ENCODE peak calls at places on chromosomes 2 and 18, in four cellular contexts. Y is neural progenitor cell, C is fibroblast of lung, G is MM.1S. M is an unnamed sample.

GRCh38 chr2:44443510-44443909 is 81.8 kb downstream of the CAMKMT start:
- DNase-seq in Y (no peak), C (no peak), G (no peak), M (no peak)

GRCh38 chr2:166127217-166128155 is at the start of gene SCN1A:
- DNase-seq in Y (peak; percentile 59), C (peak; percentile 38), G (peak; percentile 67), M (no peak)

GRCh38 chr2:180723712-180724111 is 256.7 kb upstream of the UBE2E3 start:
- DNase-seq in Y (no peak), C (no peak), G (no peak), M (no peak)

GRCh38 chr18:34661464-34662087 is 48.5 kb upstream of the DTNA start:
- DNase-seq in Y (peak; percentile 61), C (peak; percentile 25), G (peak; percentile 40), M (peak; percentile 4)

GRCh38 chr2:188524519-188525113 is 232.9 kb downstream of the GULP1 start:
- DNase-seq in Y (peak; percentile 56), C (peak; percentile 52), G (peak; percentile 46), M (no peak)

GRCh38 chr2:183996825-183997823 is 601.2 kb upstream of the ZNF804A start:
- DNase-seq in Y (no peak), C (peak; percentile 25), G (no peak), M (no peak)

GRCh38 chr2:19736191-19736831 is 165.5 kb downstream of the TTC32 start:
- DNase-seq in Y (no peak), C (no peak), G (no peak), M (no peak)

GRCh38 chr2:236536727-236537398 is 32.8 kb upstream of the ACKR3 start:
- DNase-seq in Y (no peak), C (no peak), G (peak; percentile 59), M (no peak)

GRCh38 chr2:50514881-50515280 is 517.1 kb downstream of the NRXN1 start:
- DNase-seq in Y (peak; percentile 54), C (no peak), G (no peak), M (no peak)

GRCh38 chr2:176188218-176188968 is at the start of gene HOXD1:
- DNase-seq in Y (peak; percentile 63), C (peak; percentile 42), G (peak; percentile 40), M (no peak)

GRCh38 chr2:134181219-134181618 is 72.7 kb upstream of the MGAT5 start:
- DNase-seq in Y (no peak), C (no peak), G (peak; percentile 97), M (peak; percentile 58)

GRCh38 chr2:46390036-46390435 is 89.3 kb upstream of the TMEM247 start:
- DNase-seq in Y (no peak), C (no peak), G (no peak), M (no peak)

GRCh38 chr2:31347788-31348187 is 66.8 kb downstream of the XDH start:
- DNase-seq in Y (peak; percentile 57), C (peak; percentile 74), G (no peak), M (no peak)

GRCh38 chr2:234502919-234503285 is 6.0 kb upstream of the ARL4C start:
- DNase-seq in Y (no peak), C (no peak), G (no peak), M (no peak)

GRCh38 chr2:239028253-239028619 is 180.4 kb downstream of the TWIST2 start:
- DNase-seq in Y (no peak), C (no peak), G (no peak), M (no peak)

GRCh38 chr2:74186038-74186437 is 7.4 kb upstream of the MOB1A start:
- DNase-seq in Y (no peak), C (no peak), G (peak; percentile 12), M (no peak)

GRCh38 chr2:142693171-142693950 is 184.1 kb upstream of the KYNU start:
- DNase-seq in Y (no peak), C (no peak), G (no peak), M (no peak)

GRCh38 chr2:79832540-79833234 is 319.8 kb downstream of the CTNNA2 start:
- DNase-seq in Y (peak; percentile 39), C (peak; percentile 53), G (no peak), M (no peak)

GRCh38 chr2:63627866-63628265 is 39.1 kb downstream of the MDH1 start:
- DNase-seq in Y (no peak), C (no peak), G (no peak), M (no peak)

GRCh38 chr2:53768233-53768542 is 584 bp downstream of the CHAC2 start:
- DNase-seq in Y (peak; percentile 65), C (peak; percentile 58), G (no peak), M (no peak)

GRCh38 chr2:219358170-219359075 is 25.9 kb upstream of the RESP18 start:
- DNase-seq in Y (peak; percentile 69), C (no peak), G (no peak), M (no peak)

GRCh38 chr2:7225848-7226247 is 308.6 kb downstream of the RNF144A start:
- DNase-seq in Y (no peak), C (no peak), G (no peak), M (no peak)

GRCh38 chr2:99881901-99882591 is 260.3 kb downstream of the AFF3 start:
- DNase-seq in Y (no peak), C (peak; percentile 97), G (no peak), M (no peak)

GRCh38 chr2:107927034-107927534 is 59.2 kb upstream of the SLC5A7 start:
- DNase-seq in Y (no peak), C (no peak), G (no peak), M (no peak)

GRCh38 chr2:141423212-141423611 is 707.6 kb downstream of the LRP1B start:
- DNase-seq in Y (no peak), C (no peak), G (no peak), M (no peak)

GRCh38 chr2:223894009-223894408 is 51.1 kb downstream of the WDFY1 start:
- DNase-seq in Y (no peak), C (no peak), G (no peak), M (no peak)

GRCh38 chr2:30675758-30676157 is 131.5 kb downstream of the CAPN13 start:
- DNase-seq in Y (no peak), C (no peak), G (no peak), M (no peak)

GRCh38 chr18:6729247-6730091 is at the start of gene ARHGAP28:
- DNase-seq in Y (peak; percentile 96), C (peak; percentile 96), G (peak; percentile 86), M (peak; percentile 19)

GRCh38 chr2:44934024-44934423 is 7.5 kb upstream of the SIX3 start:
- DNase-seq in Y (peak; percentile 65), C (no peak), G (no peak), M (no peak)

GRCh38 chr2:100967716-100968115 is 34.4 kb upstream of the RPL31 start:
- DNase-seq in Y (no peak), C (no peak), G (no peak), M (no peak)

GRCh38 chr18:47997338-47997780 is 66.9 kb upstream of the SMAD2 start:
- DNase-seq in Y (peak; percentile 77), C (no peak), G (no peak), M (no peak)

GRCh38 chr18:79786781-79787526 is 10.8 kb upstream of the KCNG2 start:
- DNase-seq in Y (no peak), C (no peak), G (no peak), M (no peak)

GRCh38 chr2:119549236-119549635 is 5.0 kb downstream of the CFAP221 start:
- DNase-seq in Y (no peak), C (peak; percentile 80), G (no peak), M (no peak)

GRCh38 chr2:200199576-200200263 is 106.8 kb upstream of the SPATS2L start:
- DNase-seq in Y (peak; percentile 49), C (peak; percentile 3), G (no peak), M (no peak)

DNA sequence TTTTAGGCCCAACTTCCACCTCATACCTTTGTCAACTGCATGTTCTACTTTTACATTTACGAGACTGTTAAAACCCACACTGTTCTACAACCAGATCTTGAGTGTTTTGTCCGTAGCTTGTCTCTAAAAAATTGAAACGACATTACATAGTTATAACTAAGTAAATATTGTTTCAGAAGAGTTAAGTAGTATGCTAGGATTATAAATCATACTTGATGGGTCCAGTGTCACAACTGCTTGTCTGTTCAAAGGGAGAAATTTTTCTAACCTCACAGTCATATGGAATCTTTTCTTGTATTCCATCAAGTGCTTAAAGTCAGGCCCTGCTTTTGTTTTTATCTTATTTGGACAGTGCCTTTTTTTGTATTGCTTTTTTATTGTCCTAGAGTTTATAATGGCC is 4.3 kb downstream of the GMCL1 start:
- DNase-seq in Y (no peak), C (no peak), G (no peak), M (no peak)
- H3K4me2 ChIP-seq in Y (no peak overlapping the region), C (no peak overlapping the region), G (no peak overlapping the region), M (no peak overlapping the region)

GRCh38 chr2:42094114-42094513 is 46.3 kb downstream of the PKDCC start:
- DNase-seq in Y (no peak), C (no peak), G (no peak), M (no peak)

GRCh38 chr2:42098571-42099430 is 51.0 kb downstream of the PKDCC start:
- DNase-seq in Y (no peak), C (no peak), G (no peak), M (no peak)

GRCh38 chr2:42099431-42100173 is 51.8 kb downstream of the PKDCC start:
- DNase-seq in Y (no peak), C (no peak), G (peak; percentile 60), M (no peak)

GRCh38 chr2:42095923-42096408 is 48.1 kb downstream of the PKDCC start:
- DNase-seq in Y (peak; percentile 68), C (peak; percentile 56), G (peak; percentile 81), M (no peak)

DNA sequence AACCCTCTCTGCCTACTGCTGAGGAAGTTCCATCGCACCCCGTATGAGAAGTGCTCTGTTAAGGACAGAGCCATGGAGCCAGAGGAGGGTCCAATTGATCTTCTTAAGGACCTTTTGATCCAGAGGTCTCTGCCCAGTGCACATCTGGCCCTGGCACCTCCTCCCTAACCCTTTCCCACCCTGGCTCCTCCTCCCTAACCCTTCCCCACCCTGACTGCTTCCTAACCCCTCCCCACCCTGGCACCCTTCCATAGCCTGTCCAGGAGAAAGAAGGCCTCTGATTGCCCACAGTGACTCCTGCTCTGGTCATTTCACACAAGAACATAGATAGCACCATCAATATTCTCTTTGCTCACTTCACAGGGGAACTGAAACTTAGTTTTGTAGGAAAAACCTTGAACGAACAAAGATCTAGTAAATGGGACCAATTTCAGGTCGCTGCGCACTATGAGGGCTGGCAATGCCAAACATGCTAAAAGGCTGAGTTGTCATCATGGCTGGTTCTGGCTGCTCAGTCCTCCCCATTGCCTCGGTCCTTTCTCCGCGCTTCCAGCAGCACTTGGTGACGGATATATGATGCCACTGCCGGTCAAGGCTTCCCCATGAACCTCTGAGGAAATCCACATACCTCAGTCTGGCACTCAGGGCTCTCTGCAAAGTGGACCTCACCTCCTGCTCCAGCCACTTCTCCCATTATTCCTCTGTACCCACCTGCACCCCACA is 49.2 kb downstream of the PKDCC start:
- DNase-seq in Y (no peak), C (no peak), G (peak; percentile 57), M (no peak)
- H2AFZ ChIP-seq in Y (no peak overlapping the region), C (no peak overlapping the region), G (peak overlapping the region; percentile 23), M (no peak overlapping the region)

GRCh38 chr2:39434233-39434897 is 2.7 kb downstream of the MAP4K3 start:
- DNase-seq in Y (no peak), C (peak; percentile 44), G (no peak), M (no peak)
- H3K4me3 ChIP-seq in Y (peak overlapping the region; percentile 82), C (peak overlapping the region; percentile 74), G (no peak overlapping the region), M (no peak overlapping the region)

DNA sequence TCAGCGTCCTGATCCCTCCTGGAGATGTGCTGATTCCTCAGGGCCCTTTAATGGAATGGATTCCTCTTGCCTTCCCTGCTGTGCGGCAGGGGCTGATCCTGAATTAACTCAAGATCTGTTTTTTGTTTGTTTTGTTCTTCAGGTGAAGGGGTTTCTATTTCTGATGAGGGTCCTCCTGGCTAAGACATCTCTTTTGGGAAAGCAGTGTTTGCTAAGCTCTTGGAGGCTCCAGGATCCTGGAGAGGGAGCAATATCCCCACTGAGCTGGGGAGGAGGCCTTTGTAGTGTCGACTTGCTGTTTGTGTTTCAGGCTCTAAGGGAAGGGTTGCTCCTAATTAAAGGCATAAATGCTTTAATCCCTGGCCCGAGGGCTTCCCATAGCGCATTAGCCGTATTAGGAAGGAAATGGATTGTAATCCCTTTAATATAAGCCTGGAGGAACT is 65.3 kb upstream of the FOXI3 start:
- DNase-seq in Y (peak; percentile 91), C (no peak), G (no peak), M (no peak)
- H3K4me2 ChIP-seq in Y (peak overlapping the region; percentile 15), C (no peak overlapping the region), G (no peak overlapping the region), M (no peak overlapping the region)

M was measured in keratinocyte.